ENCODE peak calls at places on chromosomes 2 and 18, in five cellular contexts. One of them, this sample, is unnamed.

GRCh38 chr2:188042412-188042811 is 249.3 kb upstream of the GULP1 start:
- DNase-seq in mesendoderm: peak
- DNase-seq in IMR-90: peak
- DNase-seq in neuronal stem cell: no peak
- DNase-seq in H9: no peak
- DNase-seq in this sample: no peak

GRCh38 chr18:55753643-55754255 is 165.8 kb upstream of the TCF4 start:
- DNase-seq in mesendoderm: no peak
- DNase-seq in IMR-90: peak
- DNase-seq in neuronal stem cell: no peak
- DNase-seq in H9: no peak
- DNase-seq in this sample: no peak

GRCh38 chr2:160339291-160339690 is 139.2 kb upstream of the ITGB6 start:
- DNase-seq in neuronal stem cell: no peak
- DNase-seq in IMR-90: no peak
- DNase-seq in mesendoderm: no peak
- DNase-seq in H9: no peak
- DNase-seq in this sample: no peak

GRCh38 chr2:2861666-2862240 is 515.9 kb downstream of the EIPR1 start:
- DNase-seq in neuronal stem cell: no peak
- DNase-seq in IMR-90: no peak
- DNase-seq in mesendoderm: no peak
- DNase-seq in H9: no peak
- DNase-seq in this sample: no peak

GRCh38 chr2:121640380-121641326 is 8.6 kb downstream of the CLASP1 start:
- DNase-seq in neuronal stem cell: no peak
- DNase-seq in IMR-90: no peak
- DNase-seq in H9: no peak
- DNase-seq in mesendoderm: peak
- DNase-seq in this sample: no peak

GRCh38 chr2:74250189-74250631 is 51.8 kb downstream of the MTHFD2 start:
- DNase-seq in neuronal stem cell: peak
- DNase-seq in IMR-90: peak
- DNase-seq in H9: peak
- DNase-seq in mesendoderm: peak
- DNase-seq in this sample: no peak

GRCh38 chr2:10027931-10028330 is 15.4 kb upstream of the KLF11 start:
- DNase-seq in mesendoderm: no peak
- DNase-seq in neuronal stem cell: no peak
- DNase-seq in IMR-90: no peak
- DNase-seq in H9: no peak
- DNase-seq in this sample: no peak

GRCh38 chr2:196677404-196677803 is 37.9 kb downstream of the CCDC150 start:
- DNase-seq in H9: no peak
- DNase-seq in neuronal stem cell: no peak
- DNase-seq in mesendoderm: peak
- DNase-seq in IMR-90: peak
- DNase-seq in this sample: no peak

DNA sequence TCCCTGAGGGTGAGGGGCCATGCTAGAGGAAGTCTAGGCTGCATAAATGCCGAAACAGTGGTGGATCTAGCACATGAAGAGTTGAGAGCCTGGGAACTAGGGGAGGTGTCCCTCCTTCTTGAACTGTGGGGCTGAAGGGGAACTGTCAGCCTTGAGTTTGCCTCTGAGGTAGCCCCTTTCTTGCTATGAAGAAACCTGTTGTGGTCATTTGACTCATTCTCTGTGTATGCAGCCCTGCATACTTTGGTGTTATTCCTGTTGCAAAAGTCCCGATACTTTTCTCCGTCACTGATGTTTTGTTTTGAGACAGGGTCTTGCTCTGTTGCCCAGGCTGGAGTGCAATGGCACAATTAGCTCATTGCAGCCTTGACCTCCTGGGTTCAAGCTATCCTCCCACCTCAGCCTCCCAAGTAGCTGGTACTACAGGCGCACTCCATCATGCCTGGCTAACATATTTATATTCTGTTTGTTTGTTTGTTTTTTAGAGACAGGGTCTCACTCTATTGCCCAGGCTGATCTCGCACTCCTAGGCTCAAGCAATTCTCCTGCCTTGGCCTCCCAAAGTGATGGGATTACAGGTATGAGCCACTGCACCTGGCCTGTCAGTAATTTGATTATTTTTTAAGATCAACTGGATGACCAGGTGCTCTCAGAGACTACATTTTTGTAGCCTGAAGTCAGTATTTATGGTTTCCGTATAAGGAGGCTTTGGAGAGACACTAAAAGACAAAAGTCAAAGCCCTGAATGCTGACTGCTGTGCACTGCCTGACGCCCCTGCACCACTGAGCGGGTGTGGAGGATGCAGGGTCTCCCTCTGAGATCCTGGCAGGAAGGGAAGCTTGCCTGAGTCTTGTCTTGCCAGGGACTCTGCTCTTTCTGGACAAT is 126.0 kb upstream of the MSH6 start:
- DNase-seq in IMR-90: no peak
- DNase-seq in H9: no peak
- DNase-seq in neuronal stem cell: no peak
- DNase-seq in mesendoderm: no peak
- DNase-seq in this sample: no peak
- H3K18ac ChIP-seq in IMR-90: no peak
- H3K18ac ChIP-seq in H9: no peak
- H3K18ac ChIP-seq in neuronal stem cell: peak
- H3K18ac ChIP-seq in mesendoderm: no peak
- H3K18ac ChIP-seq in this sample: peak

DNA sequence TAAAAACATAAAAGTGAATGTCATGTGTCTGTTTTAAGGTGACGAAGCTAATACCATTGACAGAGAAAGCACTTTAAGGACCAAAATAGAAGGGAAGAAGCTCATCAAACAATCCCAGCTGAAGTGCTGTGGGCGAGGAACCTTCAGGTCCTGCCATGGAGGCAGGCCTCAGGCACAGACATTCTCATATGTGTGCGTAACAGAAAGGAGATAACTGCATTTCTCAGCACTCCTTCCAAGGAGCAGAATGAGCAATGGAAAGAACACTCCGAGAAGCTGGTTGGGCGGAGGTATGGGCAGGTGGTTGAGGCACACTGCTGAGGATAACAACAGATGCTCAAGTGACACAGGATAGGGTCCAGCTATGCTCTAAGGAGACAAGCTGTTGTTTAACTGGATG is 42.4 kb downstream of the PKDCC start:
- DNase-seq in H9: no peak
- DNase-seq in neuronal stem cell: no peak
- DNase-seq in mesendoderm: no peak
- DNase-seq in IMR-90: no peak
- DNase-seq in this sample: no peak
- H3K18ac ChIP-seq in H9: no peak
- H3K18ac ChIP-seq in neuronal stem cell: no peak
- H3K18ac ChIP-seq in mesendoderm: no peak
- H3K18ac ChIP-seq in IMR-90: no peak
- H3K18ac ChIP-seq in this sample: no peak

GRCh38 chr2:71880287-71880686 is 267.4 kb downstream of the CYP26B1 start:
- DNase-seq in H9: no peak
- DNase-seq in IMR-90: no peak
- DNase-seq in neuronal stem cell: no peak
- DNase-seq in mesendoderm: no peak
- DNase-seq in this sample: no peak
- H3K18ac ChIP-seq in H9: no peak
- H3K18ac ChIP-seq in IMR-90: peak
- H3K18ac ChIP-seq in neuronal stem cell: no peak
- H3K18ac ChIP-seq in mesendoderm: no peak
- H3K18ac ChIP-seq in this sample: no peak

GRCh38 chr18:2571200-2572143 is at the start of the genes METTL4 and NDC80:
- DNase-seq in H9: peak
- DNase-seq in neuronal stem cell: peak
- DNase-seq in IMR-90: peak
- DNase-seq in mesendoderm: peak
- DNase-seq in this sample: peak
- H3K18ac ChIP-seq in H9: peak
- H3K18ac ChIP-seq in neuronal stem cell: peak
- H3K18ac ChIP-seq in IMR-90: peak
- H3K18ac ChIP-seq in mesendoderm: peak
- H3K18ac ChIP-seq in this sample: peak

DNA sequence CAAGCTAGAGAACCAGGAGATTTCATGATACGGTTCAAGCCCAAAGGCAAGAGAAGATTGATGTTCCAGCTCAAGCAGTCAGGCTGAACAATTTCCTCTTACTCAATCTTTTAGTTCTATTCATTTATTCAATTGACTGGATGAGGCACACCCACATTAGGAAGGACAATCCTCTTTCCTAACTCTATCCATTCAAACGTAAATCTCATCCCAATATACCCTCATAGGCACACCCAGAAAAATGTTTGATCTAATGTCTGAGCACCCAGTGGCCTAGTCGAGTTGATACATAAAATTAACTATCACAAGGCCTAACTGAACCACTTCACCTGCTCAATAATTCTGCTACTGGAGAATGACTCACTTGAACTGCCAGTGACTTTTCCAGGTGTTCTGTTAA is 180.7 kb downstream of the RAD51AP2 start:
- DNase-seq in IMR-90: no peak
- DNase-seq in mesendoderm: no peak
- DNase-seq in neuronal stem cell: no peak
- DNase-seq in H9: no peak
- DNase-seq in this sample: no peak
- H3K18ac ChIP-seq in IMR-90: no peak
- H3K18ac ChIP-seq in mesendoderm: no peak
- H3K18ac ChIP-seq in neuronal stem cell: no peak
- H3K18ac ChIP-seq in H9: no peak
- H3K18ac ChIP-seq in this sample: no peak